ENCODE peak calls at places on chromosomes 2 and 18, in eight cellular contexts. V is K562, N is breast epithelium, L is sigmoid colon, O is upper lobe of left lung, D is GM12891, F is heart left ventricle, I is stomach. X is an unnamed sample.

GRCh38 chr2:128440087-128440665 is 121.5 kb upstream of the HS6ST1 start:
- DNase-seq in V (no peak), N (no peak), L (no peak), O (no peak), D (no peak), F (no peak), I (peak), X (no peak)

GRCh38 chr2:128416366-128416765 is 97.7 kb upstream of the HS6ST1 start:
- DNase-seq in V (no peak), N (no peak), L (no peak), O (no peak), D (no peak), F (no peak), I (peak), X (peak)

GRCh38 chr18:80233201-80233835 is 14.0 kb downstream of the PARD6G start:
- DNase-seq in V (no peak), N (no peak), L (peak), O (no peak), D (no peak), F (no peak), I (no peak), X (no peak)

GRCh38 chr18:3595282-3596273 is 145.6 kb downstream of the TGIF1 start:
- DNase-seq in V (peak), N (peak), L (peak), O (no peak), D (no peak), F (no peak), I (peak), X (peak)

GRCh38 chr2:166784296-166784946 is 103.9 kb upstream of the XIRP2 start:
- DNase-seq in V (no peak), N (no peak), L (no peak), O (no peak), D (no peak), F (no peak), I (no peak), X (no peak)

GRCh38 chr2:12417811-12418210 is 298.9 kb upstream of the TRIB2 start:
- DNase-seq in V (no peak), N (no peak), L (no peak), O (no peak), D (no peak), F (no peak), I (no peak), X (no peak)

GRCh38 chr2:121046335-121046734 is 238.7 kb downstream of the TFCP2L1 start:
- DNase-seq in V (no peak), N (no peak), L (no peak), O (no peak), D (no peak), F (no peak), I (no peak), X (no peak)

GRCh38 chr2:29613067-29613466 is 308.3 kb downstream of the ALK start:
- DNase-seq in V (no peak), N (no peak), L (no peak), O (no peak), D (no peak), F (no peak), I (no peak), X (no peak)

GRCh38 chr2:174627216-174627615 is 29.6 kb upstream of the WIPF1 start:
- DNase-seq in V (no peak), N (no peak), L (no peak), O (no peak), D (no peak), F (no peak), I (no peak), X (no peak)

GRCh38 chr2:86301010-86301409 is 36.4 kb downstream of the REEP1 start:
- DNase-seq in V (no peak), N (no peak), L (peak), O (no peak), D (no peak), F (no peak), I (no peak), X (no peak)

GRCh38 chr18:59927246-59927825 is 27.5 kb downstream of the PMAIP1 start:
- DNase-seq in V (peak), N (no peak), L (no peak), O (no peak), D (no peak), F (no peak), I (no peak), X (no peak)

GRCh38 chr2:84545030-84545429 is 28.7 kb downstream of the DNAH6 start:
- DNase-seq in V (no peak), N (no peak), L (no peak), O (no peak), D (no peak), F (no peak), I (no peak), X (no peak)

GRCh38 chr2:43943809-43944452 is 51.9 kb downstream of the LRPPRC start:
- DNase-seq in V (no peak), N (no peak), L (no peak), O (no peak), D (no peak), F (no peak), I (no peak), X (no peak)

GRCh38 chr18:32742620-32743019 is 30.2 kb downstream of the KLHL14 start:
- DNase-seq in V (no peak), N (no peak), L (no peak), O (no peak), D (no peak), F (no peak), I (no peak), X (no peak)

GRCh38 chr2:42547446-42548295 is 20.8 kb upstream of the MTA3 start:
- DNase-seq in V (no peak), N (no peak), L (no peak), O (no peak), D (no peak), F (no peak), I (no peak), X (no peak)

GRCh38 chr2:213306320-213306942 is 22.2 kb downstream of the SPAG16 start:
- DNase-seq in V (no peak), N (no peak), L (no peak), O (no peak), D (no peak), F (peak), I (peak), X (peak)

GRCh38 chr18:12657048-12657848 is 659 bp downstream of the SPIRE1 start:
- DNase-seq in V (peak), N (no peak), L (peak), O (peak), D (peak), F (peak), I (peak), X (peak)

DNA sequence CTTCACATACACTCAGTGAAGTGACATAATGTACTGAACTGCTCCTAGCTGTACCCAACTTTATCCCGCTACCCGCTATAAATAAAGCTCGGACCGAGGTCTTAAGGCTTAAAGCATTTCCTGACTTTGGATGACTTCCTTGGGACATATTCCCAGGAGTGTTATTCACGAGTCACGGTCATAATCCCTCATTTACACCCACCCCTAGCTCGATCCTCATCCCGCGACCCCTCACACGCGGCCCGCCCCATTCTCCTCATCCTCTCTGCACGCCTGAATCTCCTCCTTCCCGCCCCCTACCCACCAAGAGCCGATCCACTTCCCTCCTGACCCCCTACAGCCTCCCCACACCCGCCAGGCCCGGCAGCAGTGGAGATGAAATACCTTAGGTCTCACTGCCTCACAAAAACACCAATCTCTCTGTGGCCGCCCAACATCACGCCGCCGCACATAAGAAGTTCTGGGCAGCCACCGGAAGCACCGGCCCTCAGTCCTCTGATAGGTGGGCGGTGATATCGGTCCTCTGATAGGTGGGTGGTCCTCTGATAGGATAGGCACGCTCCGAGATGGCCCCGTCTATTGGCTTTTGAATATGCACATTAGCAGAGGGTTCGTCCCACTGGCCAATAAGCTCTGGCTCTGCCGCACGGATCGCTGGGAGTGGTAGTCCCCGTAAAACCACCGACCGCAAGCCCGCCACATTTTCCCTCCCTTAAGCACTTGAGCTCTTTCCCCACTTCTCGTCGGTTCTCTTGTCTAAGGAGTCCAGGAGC is at the start of gene WDCP:
- DNase-seq in V (peak), N (peak), L (peak), O (peak), D (peak), F (peak), I (peak), X (peak)
- TF ChIP-seq POLR2A in V (peak), N (no peak), L (peak), O (peak), D (peak), F (peak), I (no peak), X (no peak)

GRCh38 chr2:216299588-216299987 is 72.7 kb downstream of the MARCHF4 start:
- DNase-seq in V (peak), N (no peak), L (no peak), O (no peak), D (no peak), F (no peak), I (no peak), X (no peak)
- TF ChIP-seq POLR2A in V (no peak), N (no peak), L (no peak), O (no peak), D (no peak), F (no peak), I (no peak), X (no peak)

GRCh38 chr2:237889016-237889415 is 29.6 kb downstream of the RAMP1 start:
- DNase-seq in V (no peak), N (no peak), L (peak), O (no peak), D (no peak), F (no peak), I (no peak), X (no peak)

GRCh38 chr2:237889811-237890210 is 30.4 kb downstream of the RAMP1 start:
- DNase-seq in V (no peak), N (no peak), L (peak), O (no peak), D (no peak), F (peak), I (no peak), X (no peak)

GRCh38 chr2:237886702-237887481 is 27.5 kb downstream of the RAMP1 start:
- DNase-seq in V (no peak), N (no peak), L (peak), O (peak), D (no peak), F (peak), I (no peak), X (peak)

GRCh38 chr2:237885931-237886701 is 26.7 kb downstream of the RAMP1 start:
- DNase-seq in V (no peak), N (no peak), L (peak), O (peak), D (no peak), F (peak), I (no peak), X (peak)

DNA sequence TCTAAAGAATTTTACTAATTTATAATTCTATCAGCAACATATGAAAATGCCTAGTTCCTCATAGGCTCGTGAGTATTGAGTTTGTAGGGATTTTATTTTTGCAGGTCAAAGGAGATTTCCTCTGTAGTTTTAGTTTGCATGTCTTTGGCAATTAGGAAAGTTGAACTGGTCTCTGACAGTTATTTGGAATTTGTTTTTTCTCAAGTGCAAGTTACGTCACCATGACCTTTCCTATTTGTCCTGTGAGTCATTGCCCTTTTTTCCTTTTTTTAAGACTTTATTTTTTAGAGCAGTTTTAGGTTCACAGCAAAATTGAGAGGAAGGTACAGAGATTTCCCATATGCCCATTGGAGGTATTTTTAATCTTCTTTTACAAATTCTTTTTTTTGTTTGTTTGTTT is 29.0 kb downstream of the RAMP1 start:
- DNase-seq in V (no peak), N (no peak), L (no peak), O (no peak), D (no peak), F (no peak), I (no peak), X (no peak)
- TF ChIP-seq POLR2A in V (no peak), N (no peak), L (no peak), O (no peak), D (no peak), F (no peak), I (no peak), X (no peak)

GRCh38 chr2:187942876-187943275 is 348.8 kb upstream of the GULP1 start:
- DNase-seq in V (no peak), N (no peak), L (no peak), O (no peak), D (no peak), F (no peak), I (no peak), X (no peak)
- TF ChIP-seq POLR2A in V (no peak), N (no peak), L (no peak), O (no peak), D (no peak), F (no peak), I (no peak), X (no peak)

GRCh38 chr2:101151141-101151858 is at the start of gene TBC1D8:
- DNase-seq in V (peak), N (peak), L (peak), O (peak), D (peak), F (peak), I (peak), X (peak)
- TF ChIP-seq POLR2A in V (peak), N (no peak), L (no peak), O (peak), D (no peak), F (peak), I (no peak), X (peak)

GRCh38 chr2:156437272-156437671 is 1.1 kb downstream of the GPD2 start:
- DNase-seq in V (peak), N (no peak), L (peak), O (no peak), D (no peak), F (peak), I (peak), X (peak)

GRCh38 chr2:156436477-156437085 is 402 bp downstream of the GPD2 start:
- DNase-seq in V (peak), N (no peak), L (no peak), O (no peak), D (no peak), F (no peak), I (peak), X (peak)

GRCh38 chr2:156434461-156435291 is 1.5 kb upstream of the GPD2 start:
- DNase-seq in V (no peak), N (no peak), L (no peak), O (no peak), D (no peak), F (no peak), I (no peak), X (no peak)

GRCh38 chr2:156435392-156435724 is 821 bp upstream of the GPD2 start:
- DNase-seq in V (no peak), N (no peak), L (no peak), O (no peak), D (no peak), F (no peak), I (no peak), X (no peak)

DNA sequence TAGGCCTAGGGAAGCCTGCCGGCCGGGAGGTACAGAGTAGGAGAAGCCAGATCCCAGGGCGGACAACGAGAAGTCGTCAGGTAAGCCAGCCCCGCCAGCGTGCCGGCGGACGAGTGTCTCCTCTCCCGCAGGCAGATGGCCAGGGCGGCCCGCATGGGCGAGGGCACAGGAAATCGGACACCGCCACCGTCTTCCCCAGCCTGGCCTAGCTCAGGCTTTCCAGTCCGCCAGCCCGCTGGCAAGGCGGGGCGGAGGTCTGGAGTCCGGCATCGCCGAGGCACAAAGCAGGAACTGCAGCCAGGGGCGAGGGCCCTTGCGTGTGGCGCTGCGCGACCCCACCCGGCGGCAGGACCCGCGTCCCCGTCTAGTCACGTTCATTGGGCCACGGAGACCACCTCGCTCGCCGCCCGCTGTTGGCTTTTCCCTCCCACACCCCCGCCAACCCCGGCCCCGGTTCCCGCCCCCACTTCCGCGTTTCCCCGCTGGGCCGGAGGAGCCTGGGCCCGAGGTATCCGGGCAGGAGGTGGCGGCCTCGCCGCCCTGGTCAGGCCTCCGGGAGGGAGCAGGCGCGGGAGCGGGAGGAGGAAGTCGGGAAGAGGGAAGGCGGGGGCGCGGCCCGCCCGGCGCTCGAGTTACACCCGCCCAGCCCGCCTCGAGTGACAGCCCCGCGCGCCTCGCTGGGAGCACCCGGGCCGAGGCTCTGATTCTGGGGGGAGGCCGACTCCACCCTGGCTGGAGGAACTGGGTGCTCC is at the start of gene GPD2:
- DNase-seq in V (peak), N (peak), L (peak), O (peak), D (peak), F (peak), I (peak), X (peak)
- TF ChIP-seq POLR2A in V (peak), N (peak), L (no peak), O (peak), D (peak), F (peak), I (no peak), X (peak)

GRCh38 chr2:74482801-74483674 is at the start of the genes CCDC142 and TTC31:
- DNase-seq in V (peak), N (peak), L (peak), O (peak), D (peak), F (peak), I (peak), X (peak)
- TF ChIP-seq POLR2A in V (peak), N (no peak), L (no peak), O (peak), D (peak), F (peak), I (no peak), X (no peak)

GRCh38 chr2:105378276-105378840 is 20.5 kb downstream of the FHL2 start:
- DNase-seq in V (no peak), N (no peak), L (no peak), O (no peak), D (no peak), F (no peak), I (no peak), X (no peak)

GRCh38 chr2:105380432-105381118 is 18.3 kb downstream of the FHL2 start:
- DNase-seq in V (no peak), N (no peak), L (no peak), O (no peak), D (no peak), F (peak), I (no peak), X (no peak)

GRCh38 chr2:105377871-105378270 is 21.0 kb downstream of the FHL2 start:
- DNase-seq in V (peak), N (no peak), L (no peak), O (no peak), D (no peak), F (no peak), I (no peak), X (no peak)

GRCh38 chr2:105379741-105380186 is 19.1 kb downstream of the FHL2 start:
- DNase-seq in V (no peak), N (no peak), L (no peak), O (no peak), D (no peak), F (no peak), I (peak), X (no peak)

GRCh38 chr2:105378921-105379383 is 19.9 kb downstream of the FHL2 start:
- DNase-seq in V (no peak), N (no peak), L (no peak), O (no peak), D (no peak), F (no peak), I (no peak), X (no peak)
- TF ChIP-seq POLR2A in V (no peak), N (no peak), L (no peak), O (no peak), D (no peak), F (no peak), I (no peak), X (no peak)

DNA sequence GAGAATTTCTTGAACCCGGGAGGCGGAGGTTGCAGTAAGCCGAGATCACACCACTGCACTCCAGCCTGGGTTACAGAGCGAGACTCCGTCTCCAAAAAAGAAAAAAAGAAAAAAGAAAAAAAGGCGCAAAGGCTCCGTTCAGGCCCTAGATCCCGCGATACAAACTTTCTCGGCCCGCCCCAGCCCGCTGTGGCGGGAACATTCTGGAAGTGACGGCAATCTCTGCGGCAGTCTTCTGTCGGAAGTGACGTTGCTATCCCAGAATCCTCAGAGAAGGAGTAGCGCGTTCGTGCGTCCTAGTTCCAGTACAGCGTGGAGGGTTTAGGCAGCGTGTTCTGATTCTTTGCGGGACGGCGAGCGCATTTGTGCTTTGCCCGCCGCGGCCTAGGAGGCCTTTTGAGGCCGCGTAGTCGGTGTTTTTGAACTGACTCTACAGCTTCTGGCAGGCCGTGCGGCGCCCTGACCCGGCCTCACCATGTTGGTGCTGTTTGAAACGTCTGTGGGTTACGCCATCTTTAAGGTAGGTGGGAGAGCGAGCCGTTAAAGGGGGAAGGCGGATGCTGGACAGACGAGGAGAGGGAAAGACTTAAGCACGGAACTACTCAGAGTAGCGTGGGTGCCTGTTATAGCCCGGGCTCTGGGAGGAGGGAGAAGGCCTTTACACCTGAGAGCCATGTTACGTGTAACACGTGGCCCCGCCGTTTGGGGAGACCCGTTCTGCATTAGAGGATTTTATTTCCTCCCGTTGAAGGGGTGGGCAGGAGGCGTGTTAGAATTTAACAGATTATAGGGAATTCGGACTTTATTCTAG is at the start of gene NOP58:
- DNase-seq in V (peak), N (peak), L (peak), O (peak), D (peak), F (peak), I (peak), X (peak)
- TF ChIP-seq POLR2A in V (peak), N (peak), L (peak), O (peak), D (peak), F (peak), I (no peak), X (peak)

X was measured in body of pancreas.